ENCODE peak calls at places on chromosomes 13 and 19, in four cellular contexts. K is fibroblast of the aortic adventitia, I is coronary artery, M is SK-N-DZ. V is an unnamed sample.

GRCh38 chr13:72146816-72147215 is 279.8 kb upstream of the DACH1 start:
- DNase-seq in K (no peak), I (no peak), M (no peak), V (no peak)

GRCh38 chr13:30125422-30126073 is 181.8 kb downstream of the KATNAL1 start:
- DNase-seq in I (no peak), K (peak; percentile 96), M (no peak), V (peak; percentile 81)

GRCh38 chr13:98959775-98960325 is 18.0 kb downstream of the DOCK9 start:
- DNase-seq in M (no peak), K (no peak), I (no peak), V (no peak)

GRCh38 chr13:60343978-60344377 is 53.0 kb upstream of the TDRD3 start:
- DNase-seq in I (no peak), K (no peak), M (no peak), V (no peak)

GRCh38 chr19:38515906-38516305 is 82.4 kb downstream of the RYR1 start:
- DNase-seq in I (no peak), M (no peak), K (no peak), V (no peak)

GRCh38 chr13:20157387-20157786 is 3.5 kb downstream of the GJA3 start:
- DNase-seq in M (no peak), K (no peak), I (no peak), V (no peak)

GRCh38 chr19:16197188-16197621 is 506 bp upstream of the AP1M1 start:
- DNase-seq in K (peak; percentile 94), I (no peak), M (no peak), V (peak; percentile 55)

GRCh38 chr13:113105032-113105993 is at the start of gene F7:
- DNase-seq in I (no peak), K (peak; percentile 23), M (no peak), V (no peak)

GRCh38 chr13:113152894-113153809 is 5.3 kb upstream of the PROZ start:
- DNase-seq in M (peak; percentile 52), K (no peak), I (peak; percentile 85), V (no peak)

GRCh38 chr13:62033932-62034331 is 618.3 kb upstream of the PCDH20 start:
- DNase-seq in M (no peak), K (no peak), I (no peak), V (no peak)

GRCh38 chr13:65011403-65011802 is 2218.7 kb downstream of the PCDH9 start:
- DNase-seq in I (no peak), K (no peak), M (no peak), V (no peak)

GRCh38 chr19:23851966-23852365 is 62.7 kb upstream of the ZNF726 start:
- DNase-seq in M (no peak), I (no peak), K (no peak), V (no peak)

GRCh38 chr19:20503536-20503935 is 62.0 kb downstream of the ZNF737 start:
- DNase-seq in K (peak; percentile 8), M (no peak), I (no peak), V (peak; percentile 13)

GRCh38 chr19:8308891-8309291 is 733 bp upstream of the CD320 start:
- DNase-seq in I (no peak), M (no peak), K (no peak), V (no peak)

GRCh38 chr13:59715591-59715990 is 448.1 kb downstream of the DIAPH3 start:
- DNase-seq in M (no peak), I (no peak), K (no peak), V (no peak)

GRCh38 chr19:16190198-16190597 is 5.0 kb downstream of the FAM32A start:
- DNase-seq in I (no peak), K (no peak), M (no peak), V (no peak)

GRCh38 chr19:9995079-9995478 is 15.2 kb downstream of the COL5A3 start:
- DNase-seq in K (no peak), M (no peak), I (no peak), V (no peak)

GRCh38 chr13:104008571-104009435 is 942.6 kb upstream of the SLC10A2 start:
- DNase-seq in M (peak; percentile 52), I (no peak), K (peak; percentile 44), V (peak; percentile 83)

GRCh38 chr19:51323481-51323891 is 12.0 kb downstream of the IGLON5 start:
- DNase-seq in K (no peak), I (no peak), M (no peak), V (no peak)

GRCh38 chr13:66424417-66424816 is 805.7 kb downstream of the PCDH9 start:
- DNase-seq in M (no peak), K (peak; percentile 68), I (no peak), V (peak; percentile 31)

GRCh38 chr13:32409561-32410440 is 18.1 kb downstream of the N4BP2L1 start:
- DNase-seq in K (peak; percentile 84), M (peak; percentile 12), I (no peak), V (no peak)

GRCh38 chr19:13619203-13619632 is 112.9 kb upstream of the CACNA1A start:
- DNase-seq in I (no peak), K (peak; percentile 41), M (no peak), V (no peak)

GRCh38 chr19:6423499-6424189 is 967 bp downstream of the KHSRP start:
- DNase-seq in K (peak; percentile 40), I (no peak), M (no peak), V (peak; percentile 10)

GRCh38 chr19:29467824-29468401 is 57.9 kb upstream of the VSTM2B start:
- DNase-seq in M (peak; percentile 12), K (peak; percentile 43), I (no peak), V (no peak)

GRCh38 chr13:32048816-32049215 is 17.2 kb downstream of the FRY start:
- DNase-seq in M (no peak), I (no peak), K (no peak), V (no peak)

GRCh38 chr19:17078920-17079709 is 3.5 kb downstream of the MYO9B start:
- DNase-seq in I (no peak), K (peak; percentile 35), M (no peak), V (no peak)

GRCh38 chr13:50950808-50951207 is 41.2 kb downstream of the RNASEH2B start:
- DNase-seq in I (no peak), K (peak; percentile 75), M (no peak), V (no peak)

GRCh38 chr13:31801088-31801487 is 61.8 kb downstream of the RXFP2 start:
- DNase-seq in M (no peak), K (no peak), I (no peak), V (no peak)

GRCh38 chr19:48367855-48368254 is 3.7 kb downstream of the SYNGR4 start:
- DNase-seq in I (no peak), K (no peak), M (no peak), V (no peak)

GRCh38 chr19:2136796-2137195 is 14.6 kb downstream of the AP3D1 start:
- DNase-seq in M (no peak), I (no peak), K (no peak), V (no peak)

GRCh38 chr19:16326401-16327130 is 1.9 kb downstream of the KLF2 start:
- DNase-seq in I (peak; percentile 81), M (no peak), K (peak; percentile 49), V (no peak)

GRCh38 chr19:38561658-38562057 is 56.1 kb downstream of the MAP4K1 start:
- DNase-seq in M (no peak), K (no peak), I (no peak), V (no peak)

GRCh38 chr19:11091343-11092153 is 2.3 kb downstream of the LDLR start:
- DNase-seq in I (peak; percentile 85), K (peak; percentile 90), M (no peak), V (peak; percentile 84)

GRCh38 chr13:50187352-50188029 is 172.2 kb downstream of the KCNRG start:
- DNase-seq in M (no peak), I (no peak), K (no peak), V (no peak)

GRCh38 chr19:4604912-4605311 is 34.4 kb upstream of the TNFAIP8L1 start:
- DNase-seq in I (no peak), M (no peak), K (no peak), V (no peak)

GRCh38 chr19:30344446-30345425 is 27.4 kb upstream of the ZNF536 start:
- DNase-seq in K (no peak), I (no peak), M (no peak), V (no peak)

GRCh38 chr13:87777395-87777794 is 106.2 kb downstream of the SLITRK5 start:
- DNase-seq in M (peak; percentile 7), K (no peak), I (no peak), V (no peak)